ENCODE peak calls at places on chromosomes 13 and 19, in ten cellular contexts. H is ascending aorta; B is BE2C; F is EH; I is SW 1271; N is caudate nucleus; U is amniotic stem cell; K is HFFc6; G is AG10803; X is naive thymus-derived CD8-positive, alpha-beta T cell. J is an unnamed sample.

GRCh38 chr19:49362926-49363264 is 679 bp upstream of the TEAD2 start:
- DNase-seq in X (peak), B (no peak), G (peak), F (peak), H (peak), I (no peak), U (no peak), K (no peak), N (no peak), J (no peak)

GRCh38 chr19:18229915-18230314 is 3.7 kb upstream of the PDE4C start:
- DNase-seq in U (no peak), B (no peak), H (no peak), F (no peak), I (no peak), N (no peak), X (no peak), G (no peak), K (no peak), J (no peak)

GRCh38 chr13:53743906-53744305 is 715.3 kb downstream of the OLFM4 start:
- DNase-seq in B (no peak), G (no peak), K (no peak), H (no peak), I (no peak), F (no peak), U (no peak), X (no peak), N (no peak), J (no peak)

GRCh38 chr13:28423010-28423409 is 71.9 kb downstream of the FLT1 start:
- DNase-seq in H (peak), B (no peak), G (no peak), F (no peak), X (peak), N (no peak), I (no peak), K (no peak), U (no peak), J (no peak)

GRCh38 chr13:21014666-21015170 is 46.7 kb downstream of the LATS2 start:
- DNase-seq in X (no peak), B (no peak), F (peak), G (peak), U (peak), K (peak), I (no peak), N (no peak), H (no peak), J (peak)

GRCh38 chr19:5090780-5091575 is 122.1 kb downstream of the KDM4B start:
- DNase-seq in H (peak), G (peak), K (no peak), X (no peak), B (peak), F (peak), N (no peak), I (no peak), U (no peak), J (no peak)

GRCh38 chr13:104385409-104385808 is 1319.2 kb upstream of the SLC10A2 start:
- DNase-seq in I (no peak), N (no peak), F (no peak), B (no peak), X (no peak), K (no peak), G (no peak), U (no peak), H (no peak), J (peak)

GRCh38 chr19:32876236-32876918 is 6.8 kb upstream of the SLC7A9 start:
- DNase-seq in K (no peak), F (no peak), G (no peak), B (no peak), H (no peak), N (no peak), I (no peak), X (no peak), U (no peak), J (peak)

GRCh38 chr19:40130013-40130412 is 39.3 kb upstream of the ZNF780A start:
- DNase-seq in H (no peak), G (no peak), B (no peak), K (no peak), F (no peak), X (no peak), U (no peak), N (no peak), I (no peak), J (no peak)

GRCh38 chr19:46659151-46660007 is 1.6 kb downstream of the DACT3 start:
- DNase-seq in U (no peak), F (peak), K (no peak), G (peak), N (no peak), X (no peak), B (peak), H (peak), I (no peak), J (peak)

GRCh38 chr19:49807174-49807830 is 5.8 kb downstream of the FUZ start:
- DNase-seq in B (no peak), F (no peak), X (no peak), N (no peak), K (no peak), H (peak), U (no peak), I (no peak), G (no peak), J (no peak)

GRCh38 chr13:41588899-41589298 is 131.5 kb downstream of the RGCC start:
- DNase-seq in K (peak), N (no peak), U (peak), I (peak), X (no peak), B (no peak), H (no peak), G (peak), F (peak), J (peak)

GRCh38 chr13:80577951-80578670 is 237.2 kb upstream of the SPRY2 start:
- DNase-seq in B (peak), F (no peak), K (no peak), H (no peak), N (no peak), X (no peak), I (no peak), U (no peak), G (no peak), J (no peak)

GRCh38 chr19:57807541-57807940 is 7.2 kb downstream of the ZNF552 start:
- DNase-seq in B (no peak), U (no peak), I (no peak), X (no peak), G (peak), N (no peak), H (no peak), K (no peak), F (no peak), J (no peak)

GRCh38 chr13:40613954-40614353 is 52.5 kb downstream of the FOXO1 start:
- DNase-seq in H (no peak), G (no peak), K (no peak), B (no peak), I (no peak), N (no peak), F (no peak), U (no peak), X (no peak), J (no peak)

GRCh38 chr19:7450243-7451223 is 38.3 kb downstream of the PEX11G start:
- DNase-seq in G (peak), X (no peak), B (no peak), K (no peak), H (no peak), F (no peak), I (no peak), U (no peak), N (no peak), J (peak)

GRCh38 chr13:59112375-59112774 is 1051.4 kb downstream of the DIAPH3 start:
- DNase-seq in X (no peak), G (peak), B (peak), H (peak), F (peak), K (peak), U (peak), I (no peak), N (peak), J (peak)

GRCh38 chr13:23202383-23202782 is 21.6 kb downstream of the SGCG start:
- DNase-seq in G (peak), K (no peak), I (no peak), F (peak), U (no peak), H (no peak), B (no peak), X (no peak), N (no peak), J (no peak)

GRCh38 chr13:59677966-59678814 is 485.5 kb downstream of the DIAPH3 start:
- DNase-seq in N (no peak), U (peak), I (peak), X (peak), F (peak), H (no peak), K (peak), B (peak), G (peak), J (peak)

GRCh38 chr13:38180670-38181069 is 169.0 kb upstream of the UFM1 start:
- DNase-seq in G (peak), K (no peak), I (no peak), N (no peak), F (peak), H (no peak), B (no peak), U (no peak), X (no peak), J (peak)

GRCh38 chr19:2043864-2044708 is 7.0 kb downstream of the MKNK2 start:
- DNase-seq in I (no peak), K (no peak), G (no peak), F (no peak), B (no peak), N (no peak), U (no peak), H (no peak), X (peak), J (no peak)

GRCh38 chr19:15702590-15702930 is 25.3 kb upstream of the OR10H2 start:
- DNase-seq in U (no peak), N (no peak), K (no peak), B (peak), X (no peak), I (no peak), H (peak), F (peak), G (peak), J (peak)

GRCh38 chr19:54523403-54523802 is 20.8 kb downstream of the LAIR2 start:
- DNase-seq in U (no peak), H (no peak), X (no peak), G (peak), N (peak), K (peak), I (peak), F (no peak), B (no peak), J (peak)

GRCh38 chr13:106471957-106472543 is 63.4 kb downstream of the EFNB2 start:
- DNase-seq in B (peak), G (peak), F (peak), K (peak), N (no peak), I (peak), U (peak), H (peak), X (no peak), J (peak)

GRCh38 chr19:29188289-29188688 is 24.7 kb downstream of the UQCRFS1 start:
- DNase-seq in H (no peak), F (no peak), X (no peak), N (no peak), K (no peak), B (no peak), I (no peak), G (no peak), U (no peak), J (no peak)

GRCh38 chr13:86960876-86961275 is 710.3 kb upstream of the SLITRK5 start:
- DNase-seq in K (no peak), X (no peak), B (no peak), I (no peak), F (no peak), N (no peak), U (no peak), G (peak), H (no peak), J (no peak)

GRCh38 chr19:41551212-41551610 is 24.8 kb upstream of the CEACAM21 start:
- DNase-seq in U (no peak), B (no peak), F (no peak), K (no peak), G (no peak), I (no peak), H (no peak), N (no peak), X (no peak), J (no peak)

GRCh38 chr13:52118595-52118994 is 10.3 kb downstream of the NEK5 start:
- DNase-seq in F (no peak), U (no peak), H (no peak), X (no peak), B (no peak), I (no peak), N (no peak), K (no peak), G (no peak), J (no peak)

GRCh38 chr19:48203227-48203793 is 32.8 kb downstream of the ZSWIM9 start:
- DNase-seq in H (no peak), N (no peak), B (no peak), I (no peak), F (no peak), K (no peak), U (no peak), X (no peak), G (no peak), J (peak)